ENCODE peak calls at places on chromosomes 2 and 18, in eight cellular contexts. W is B cell; T is activated CD4-positive, alpha-beta T cell treated with anti-CD3 and anti-CD28 coated beads, Interleukin-2, amount 50 U/mL, for 1 hour; Y is GF-D8; L is RKO; C is GM10248; V is activated CD8-positive, alpha-beta T cell treated with anti-CD3 and anti-CD28 coated beads for 36 hours; D is SK-N-DZ. A is an unnamed sample.

GRCh38 chr2:8754056-8754790 is 72.4 kb downstream of the ID2 start:
- DNase-seq in W (no peak), T (no peak), Y (no peak), L (no peak), C (no peak), V (no peak), D (no peak), A (peak)

GRCh38 chr2:220078439-220078838 is 451.0 kb downstream of the SLC4A3 start:
- DNase-seq in W (no peak), T (no peak), Y (no peak), L (no peak), C (no peak), V (no peak), D (no peak), A (no peak)

GRCh38 chr2:98565941-98566340 is 42.4 kb downstream of the COA5 start:
- DNase-seq in W (no peak), T (no peak), Y (no peak), L (no peak), C (no peak), V (no peak), D (no peak), A (no peak)

GRCh38 chr2:52414596-52414995 is 1353.0 kb upstream of the CHAC2 start:
- DNase-seq in W (no peak), T (no peak), Y (no peak), L (no peak), C (no peak), V (no peak), D (no peak), A (no peak)

GRCh38 chr2:127400897-127401756 is 13.4 kb upstream of the MAP3K2 start:
- DNase-seq in W (no peak), T (no peak), Y (no peak), L (peak), C (no peak), V (no peak), D (no peak), A (no peak)

GRCh38 chr2:228600265-228600664 is 418.8 kb upstream of the SPHKAP start:
- DNase-seq in W (no peak), T (no peak), Y (no peak), L (peak), C (no peak), V (no peak), D (no peak), A (no peak)

GRCh38 chr2:189258604-189259003 is 79.0 kb upstream of the COL5A2 start:
- DNase-seq in W (no peak), T (no peak), Y (no peak), L (no peak), C (no peak), V (no peak), D (no peak), A (no peak)

GRCh38 chr2:38598991-38599295 is 3.8 kb downstream of the HNRNPLL start:
- DNase-seq in W (no peak), T (no peak), Y (no peak), L (no peak), C (no peak), V (no peak), D (no peak), A (no peak)

GRCh38 chr2:8581048-8581561 is 100.8 kb upstream of the ID2 start:
- DNase-seq in W (no peak), T (no peak), Y (no peak), L (no peak), C (no peak), V (no peak), D (no peak), A (no peak)

GRCh38 chr2:239444626-239445625 is 44.1 kb upstream of the HDAC4 start:
- DNase-seq in W (no peak), T (no peak), Y (no peak), L (no peak), C (no peak), V (no peak), D (no peak), A (no peak)

GRCh38 chr18:50802133-50802532 is 17.7 kb downstream of the MRO start:
- DNase-seq in W (no peak), T (no peak), Y (no peak), L (no peak), C (no peak), V (no peak), D (no peak), A (no peak)

GRCh38 chr2:3282056-3282998 is 95.3 kb downstream of the EIPR1 start:
- DNase-seq in W (no peak), T (no peak), Y (no peak), L (no peak), C (no peak), V (no peak), D (no peak), A (peak)

GRCh38 chr2:192151848-192152247 is 42.9 kb downstream of the TMEFF2 start:
- DNase-seq in W (no peak), T (no peak), Y (no peak), L (peak), C (no peak), V (no peak), D (no peak), A (no peak)

GRCh38 chr18:13235981-13236380 is 17.4 kb downstream of the LDLRAD4 start:
- DNase-seq in W (no peak), T (no peak), Y (no peak), L (no peak), C (no peak), V (no peak), D (no peak), A (no peak)

GRCh38 chr18:21257383-21257782 is 15.4 kb downstream of the GREB1L start:
- DNase-seq in W (no peak), T (no peak), Y (no peak), L (no peak), C (no peak), V (no peak), D (no peak), A (no peak)

GRCh38 chr2:85698184-85698879 is 4.2 kb downstream of the GNLY start:
- DNase-seq in W (no peak), T (no peak), Y (peak), L (no peak), C (no peak), V (peak), D (no peak), A (no peak)

GRCh38 chr2:9384521-9384920 is 38.8 kb downstream of the ITGB1BP1 start:
- DNase-seq in W (no peak), T (no peak), Y (no peak), L (no peak), C (no peak), V (no peak), D (no peak), A (no peak)

GRCh38 chr2:239858179-239858578 is 167.0 kb downstream of the NDUFA10 start:
- DNase-seq in W (no peak), T (no peak), Y (no peak), L (no peak), C (no peak), V (no peak), D (no peak), A (no peak)

GRCh38 chr2:172288603-172289002 is 138.8 kb upstream of the ITGA6 start:
- DNase-seq in W (no peak), T (peak), Y (no peak), L (peak), C (no peak), V (peak), D (no peak), A (no peak)

GRCh38 chr2:148044322-148044721 is 23.4 kb downstream of the MBD5 start:
- DNase-seq in W (no peak), T (no peak), Y (no peak), L (peak), C (no peak), V (no peak), D (no peak), A (no peak)

GRCh38 chr2:14633451-14634211 is 1.1 kb downstream of the LRATD1 start:
- DNase-seq in W (no peak), T (no peak), Y (no peak), L (no peak), C (peak), V (no peak), D (peak), A (no peak)

A was measured in NCI-H2227 treated with DMSO at 0.1 percent for 48 hours.